ENCODE peak calls at places on chromosomes 7 and 10, in seven cellular contexts. K is substantia nigra, N is GM04503, D is neuronal stem cell, O is skeletal muscle cell, V is NCI-H510A, M is NCI-H774. Q is an unnamed sample.

GRCh38 chr10:130970341-130971122 is 341.0 kb downstream of the TCERG1L start:
- DNase-seq in O (no peak), D (no peak), V (no peak), N (no peak), M (no peak), K (no peak), Q (no peak)

GRCh38 chr7:70239930-70240329 is 641.7 kb downstream of the AUTS2 start:
- DNase-seq in O (no peak), K (no peak), V (no peak), D (no peak), M (no peak), N (no peak), Q (no peak)

GRCh38 chr7:148483515-148483914 is 107.1 kb upstream of the C7orf33 start:
- DNase-seq in O (no peak), M (no peak), N (no peak), K (no peak), D (no peak), V (no peak), Q (no peak)

GRCh38 chr10:43043773-43044394 is 33.0 kb upstream of the RET start:
- DNase-seq in O (no peak), V (peak), N (no peak), D (no peak), M (no peak), K (no peak), Q (no peak)

GRCh38 chr7:123797673-123798526 is 47.1 kb upstream of the HYAL4 start:
- DNase-seq in K (no peak), N (peak), O (peak), M (peak), D (peak), V (peak), Q (peak)

GRCh38 chr10:69489506-69490090 is 38.3 kb downstream of the TSPAN15 start:
- DNase-seq in K (no peak), D (no peak), V (no peak), M (no peak), N (no peak), O (no peak), Q (no peak)

GRCh38 chr7:131800008-131800407 is 243.6 kb upstream of the PODXL start:
- DNase-seq in K (no peak), D (no peak), M (no peak), N (no peak), V (no peak), O (no peak), Q (no peak)

GRCh38 chr10:13087986-13088618 is 11.9 kb upstream of the OPTN start:
- DNase-seq in K (no peak), M (no peak), O (peak), V (no peak), D (no peak), N (peak), Q (peak)

GRCh38 chr7:5425507-5426225 is 2.0 kb upstream of the TNRC18 start:
- DNase-seq in O (peak), V (peak), K (peak), M (peak), N (no peak), D (peak), Q (peak)

GRCh38 chr10:5538446-5538845 is 13.7 kb downstream of the CALML3 start:
- DNase-seq in O (no peak), V (no peak), D (no peak), N (peak), M (no peak), K (no peak), Q (peak)

GRCh38 chr10:28734940-28735759 is 57.8 kb downstream of the BAMBI start:
- DNase-seq in N (peak), M (no peak), D (no peak), V (no peak), K (no peak), O (peak), Q (peak)

GRCh38 chr7:23628370-23628769 is 31.2 kb downstream of the CCDC126 start:
- DNase-seq in D (no peak), M (no peak), K (no peak), N (no peak), O (no peak), V (no peak), Q (no peak)

GRCh38 chr7:40310213-40310612 is 175.4 kb downstream of the SUGCT start:
- DNase-seq in O (no peak), N (no peak), V (no peak), D (no peak), K (no peak), M (no peak), Q (no peak)

GRCh38 chr7:44887293-44887692 is 2.0 kb upstream of the PURB start:
- DNase-seq in D (no peak), O (no peak), K (no peak), N (no peak), M (no peak), V (no peak), Q (no peak)

GRCh38 chr10:34815174-34816066 is at the start of gene PARD3:
- DNase-seq in O (no peak), M (peak), K (peak), N (no peak), D (peak), V (peak), Q (peak)

GRCh38 chr7:4204530-4205165 is 477.4 kb upstream of the FOXK1 start:
- DNase-seq in N (no peak), O (no peak), D (no peak), V (no peak), M (no peak), K (no peak), Q (no peak)

GRCh38 chr7:2923886-2924574 is 79.9 kb upstream of the GNA12 start:
- DNase-seq in N (no peak), O (no peak), K (no peak), V (no peak), M (no peak), D (no peak), Q (no peak)

GRCh38 chr10:77526861-77527617 is 110.6 kb downstream of the KCNMA1 start:
- DNase-seq in D (no peak), K (no peak), N (no peak), V (no peak), O (no peak), M (no peak), Q (no peak)

GRCh38 chr7:17371656-17372524 is 73.4 kb downstream of the AHR start:
- DNase-seq in K (no peak), D (no peak), M (no peak), O (peak), N (peak), V (no peak), Q (peak)

GRCh38 chr10:63430091-63430998 is 35.4 kb downstream of the JMJD1C start:
- DNase-seq in M (no peak), V (no peak), K (no peak), D (no peak), N (peak), O (no peak), Q (peak)

Q was measured in fibroblast of villous mesenchyme.